ENCODE peak calls at places on chromosomes 16 and 17, in six cellular contexts. Y is endothelial cell of umbilical vein, M is IMR-90, I is GM12878, P is GM23248, C is kidney. H is an unnamed sample.

GRCh38 chr17:29054835-29055234 is 11.9 kb downstream of the PIPOX start:
- DNase-seq in Y (no peak), M (no peak), I (no peak), P (no peak), C (no peak), H (no peak)

GRCh38 chr17:31095239-31096105 is 695 bp downstream of the NF1 start:
- DNase-seq in Y (peak), M (peak), I (no peak), P (peak), C (peak), H (peak)

GRCh38 chr17:43552229-43552837 is 6.2 kb upstream of the ETV4 start:
- DNase-seq in Y (no peak), M (no peak), I (no peak), P (no peak), C (no peak), H (no peak)

GRCh38 chr17:70945386-70945785 is 776.1 kb downstream of the KCNJ2 start:
- DNase-seq in Y (no peak), M (no peak), I (no peak), P (peak), C (no peak), H (peak)

GRCh38 chr16:20987049-20987448 is 86.5 kb downstream of the LYRM1 start:
- DNase-seq in Y (no peak), M (no peak), I (no peak), P (no peak), C (no peak), H (no peak)

GRCh38 chr16:81745704-81746558 is 33.2 kb upstream of the PLCG2 start:
- DNase-seq in Y (peak), M (peak), I (no peak), P (peak), C (peak), H (peak)

GRCh38 chr16:53775106-53775820 is 71.3 kb downstream of the FTO start:
- DNase-seq in Y (no peak), M (no peak), I (no peak), P (no peak), C (no peak), H (no peak)

GRCh38 chr16:49921791-49922456 is 66.0 kb upstream of the ZNF423 start:
- DNase-seq in Y (peak), M (peak), I (no peak), P (peak), C (no peak), H (peak)

GRCh38 chr17:37713028-37713431 is 31.8 kb downstream of the HNF1B start:
- DNase-seq in Y (no peak), M (no peak), I (no peak), P (no peak), C (no peak), H (no peak)

GRCh38 chr17:38663964-38664644 is 10.7 kb downstream of the EPOP start:
- DNase-seq in Y (no peak), M (no peak), I (no peak), P (no peak), C (no peak), H (no peak)

GRCh38 chr16:27639588-27640276 is 89.8 kb downstream of the KATNIP start:
- DNase-seq in Y (peak), M (peak), I (peak), P (peak), C (no peak), H (peak)

GRCh38 chr17:34146440-34147043 is 108.5 kb upstream of the CCL2 start:
- DNase-seq in Y (no peak), M (no peak), I (no peak), P (no peak), C (no peak), H (no peak)

GRCh38 chr17:7579001-7579838 is at the start of gene CD68:
- DNase-seq in Y (peak), M (peak), I (no peak), P (peak), C (peak), H (peak)

GRCh38 chr17:38702900-38703741 is 2.0 kb upstream of the MLLT6 start:
- DNase-seq in Y (no peak), M (no peak), I (no peak), P (peak), C (peak), H (no peak)

GRCh38 chr16:4494746-4495490 is 18.7 kb downstream of the HMOX2 start:
- DNase-seq in Y (no peak), M (peak), I (no peak), P (peak), C (no peak), H (peak)

GRCh38 chr16:87384162-87384999 is 805 bp upstream of the FBXO31 start:
- DNase-seq in Y (no peak), M (no peak), I (no peak), P (peak), C (peak), H (no peak)

GRCh38 chr17:47836601-47837000 is 4.5 kb downstream of the SCRN2 start:
- DNase-seq in Y (no peak), M (no peak), I (no peak), P (no peak), C (no peak), H (no peak)

GRCh38 chr17:79400989-79401703 is 209.7 kb downstream of the RBFOX3 start:
- DNase-seq in Y (peak), M (peak), I (no peak), P (peak), C (peak), H (peak)

GRCh38 chr17:28033972-28034714 is 8.3 kb upstream of the NLK start:
- DNase-seq in Y (peak), M (peak), I (no peak), P (peak), C (no peak), H (peak)

GRCh38 chr17:60169921-60170817 is 20.4 kb downstream of the CA4 start:
- DNase-seq in Y (peak), M (peak), I (no peak), P (peak), C (no peak), H (no peak)

GRCh38 chr16:24800586-24800985 is 45.2 kb upstream of the SLC5A11 start:
- DNase-seq in Y (peak), M (peak), I (no peak), P (peak), C (no peak), H (peak)

GRCh38 chr17:1511756-1512321 is 4.6 kb downstream of the INPP5K start:
- DNase-seq in Y (peak), M (no peak), I (no peak), P (peak), C (no peak), H (peak)

GRCh38 chr16:290681-291405 is 7.9 kb downstream of the PDIA2 start:
- DNase-seq in Y (no peak), M (no peak), I (no peak), P (no peak), C (no peak), H (no peak)

GRCh38 chr16:1052791-1053521 is 19.6 kb upstream of the SSTR5 start:
- DNase-seq in Y (no peak), M (no peak), I (no peak), P (no peak), C (no peak), H (no peak)

GRCh38 chr17:66306413-66306812 is 4.0 kb downstream of the PRKCA start:
- DNase-seq in Y (peak), M (peak), I (no peak), P (peak), C (no peak), H (peak)

GRCh38 chr16:24950275-24950674 is 64.9 kb downstream of the ARHGAP17 start:
- DNase-seq in Y (no peak), M (peak), I (no peak), P (peak), C (no peak), H (peak)

GRCh38 chr17:50079334-50080095 is 15.6 kb upstream of the PDK2 start:
- DNase-seq in Y (peak), M (no peak), I (no peak), P (peak), C (no peak), H (no peak)

GRCh38 chr17:48915459-48916282 is 7.5 kb downstream of the UBE2Z start:
- DNase-seq in Y (peak), M (peak), I (peak), P (peak), C (no peak), H (peak)

GRCh38 chr17:42623732-42624596 is 14.5 kb downstream of the TUBG1 start:
- DNase-seq in Y (peak), M (peak), I (no peak), P (no peak), C (no peak), H (peak)

GRCh38 chr17:57589151-57590034 is 155.7 kb downstream of the CCDC182 start:
- DNase-seq in Y (no peak), M (no peak), I (no peak), P (no peak), C (peak), H (no peak)

GRCh38 chr16:56094231-56094630 is 97.1 kb upstream of the GNAO1 start:
- DNase-seq in Y (no peak), M (no peak), I (no peak), P (no peak), C (no peak), H (no peak)
- H3K9ac ChIP-seq in Y (no peak), M (no peak), I (no peak), P (no peak), C (no peak), H (no peak)

GRCh38 chr17:69450131-69450530 is 35.6 kb downstream of the MAP2K6 start:
- DNase-seq in Y (no peak), M (no peak), I (no peak), P (no peak), C (no peak), H (no peak)
- H3K9ac ChIP-seq in Y (no peak), M (no peak), I (no peak), P (no peak), C (no peak), H (no peak)

GRCh38 chr16:67158637-67159600 is 790 bp downstream of the TRADD start:
- DNase-seq in Y (no peak), M (no peak), I (peak), P (peak), C (peak), H (no peak)
- H3K9ac ChIP-seq in Y (peak), M (peak), I (peak), P (peak), C (peak), H (peak)

DNA sequence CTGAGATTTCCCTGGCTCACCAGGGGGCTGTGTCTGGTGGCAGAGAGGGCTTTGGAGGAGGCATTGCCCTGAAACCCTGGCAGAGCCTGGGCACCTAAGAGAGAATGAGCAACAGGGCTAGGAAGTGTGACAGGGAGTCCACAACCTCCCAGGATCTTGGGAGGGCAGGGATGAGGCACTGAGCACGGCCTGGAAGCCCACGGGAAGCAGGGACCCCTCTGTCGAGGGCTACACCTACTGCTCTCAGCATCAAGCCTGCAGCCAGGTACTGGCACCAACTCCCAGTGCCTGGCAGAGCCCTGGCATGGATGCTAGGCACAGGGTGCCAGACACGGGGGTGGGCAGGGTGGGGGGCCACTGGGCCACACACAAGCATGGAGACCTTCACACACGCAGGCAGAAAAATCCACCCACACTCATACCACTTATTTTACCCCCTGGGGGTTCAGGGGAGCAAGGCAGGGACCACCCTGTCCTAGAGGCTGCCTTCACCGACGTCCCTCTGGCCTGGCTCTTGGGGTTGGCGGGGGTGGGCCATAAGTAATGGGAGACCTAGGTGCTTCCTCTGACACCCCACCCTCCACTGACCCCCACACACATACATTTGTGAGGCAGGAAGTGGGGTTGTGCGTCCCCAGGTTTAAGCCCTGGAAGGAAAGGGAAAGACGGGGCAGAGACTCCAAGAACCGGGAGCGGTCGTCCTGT is 970 bp upstream of the HSD11B2 start:
- DNase-seq in Y (no peak), M (no peak), I (no peak), P (no peak), C (peak), H (no peak)
- H3K9ac ChIP-seq in Y (no peak), M (no peak), I (no peak), P (no peak), C (peak), H (no peak)

DNA sequence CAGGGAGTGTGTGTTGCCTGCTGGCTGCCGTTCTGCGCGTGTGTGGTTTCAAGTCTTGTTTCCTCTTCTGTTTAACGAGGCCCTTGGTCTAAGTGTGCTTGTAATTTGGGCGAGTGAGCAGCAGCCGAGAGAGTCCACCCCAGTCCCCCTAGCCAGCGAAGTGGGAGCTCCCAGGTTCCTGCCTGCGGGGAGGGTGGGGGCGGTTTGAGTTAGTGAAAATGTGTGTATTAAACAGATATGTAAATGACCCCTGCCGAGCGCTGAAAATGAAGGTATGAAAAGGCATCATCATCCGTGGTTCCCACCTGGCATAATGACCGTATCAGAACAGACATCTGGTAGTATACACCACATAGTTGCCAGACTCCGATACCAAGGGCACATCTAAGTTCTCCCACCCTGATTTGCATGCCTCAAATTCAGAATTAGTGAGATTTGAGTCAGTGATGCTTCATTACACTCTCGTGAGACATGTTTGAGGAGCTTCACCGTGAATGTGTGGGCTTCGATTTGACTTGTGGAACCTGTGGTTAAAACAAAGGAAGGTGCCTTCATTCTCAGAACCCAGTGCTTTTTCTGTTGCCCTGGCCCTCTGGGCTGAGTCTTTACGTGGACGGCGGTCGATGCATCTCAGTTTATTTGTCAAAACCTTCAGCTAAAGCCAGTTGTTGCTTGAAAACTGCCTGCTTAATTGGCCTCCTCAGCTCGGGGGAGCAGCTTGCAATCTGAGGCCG is 114.4 kb upstream of the CHMP6 start:
- DNase-seq in Y (no peak), M (no peak), I (peak), P (no peak), C (peak), H (no peak)
- H3K9ac ChIP-seq in Y (no peak), M (no peak), I (peak), P (no peak), C (no peak), H (no peak)

GRCh38 chr17:74276561-74277009 is 2.6 kb downstream of the DNAI2 start:
- DNase-seq in Y (no peak), M (no peak), I (no peak), P (no peak), C (no peak), H (no peak)
- H3K9ac ChIP-seq in Y (no peak), M (no peak), I (no peak), P (no peak), C (no peak), H (peak)